ENCODE peak calls at places on chromosomes 5 and 9, in five cellular contexts. One of them, this sample, is unnamed.

GRCh38 chr9:116000748-116001329 is 152.8 kb upstream of the PAPPA start:
- DNase-seq in left ventricle myocardium inferior: no peak
- DNase-seq in endothelial cell: peak
- DNase-seq in psoas muscle: no peak
- DNase-seq in iris pigment epithelial cell: no peak
- DNase-seq in this sample: no peak

GRCh38 chr5:14665110-14665822 is 748 bp downstream of the OTULIN start:
- DNase-seq in left ventricle myocardium inferior: peak
- DNase-seq in endothelial cell: peak
- DNase-seq in psoas muscle: peak
- DNase-seq in iris pigment epithelial cell: no peak
- DNase-seq in this sample: no peak

GRCh38 chr9:18857769-18858168 is 175.2 kb downstream of the SAXO1 start:
- DNase-seq in left ventricle myocardium inferior: no peak
- DNase-seq in endothelial cell: no peak
- DNase-seq in psoas muscle: no peak
- DNase-seq in iris pigment epithelial cell: peak
- DNase-seq in this sample: no peak

GRCh38 chr5:57320552-57320951 is 146.7 kb downstream of the GPBP1 start:
- DNase-seq in left ventricle myocardium inferior: no peak
- DNase-seq in endothelial cell: no peak
- DNase-seq in psoas muscle: no peak
- DNase-seq in iris pigment epithelial cell: no peak
- DNase-seq in this sample: no peak

GRCh38 chr5:82404382-82404945 is 126.3 kb upstream of the RPS23 start:
- DNase-seq in left ventricle myocardium inferior: no peak
- DNase-seq in endothelial cell: no peak
- DNase-seq in psoas muscle: no peak
- DNase-seq in iris pigment epithelial cell: no peak
- DNase-seq in this sample: no peak

GRCh38 chr5:167899490-167899889 is 392.0 kb upstream of the WWC1 start:
- DNase-seq in left ventricle myocardium inferior: no peak
- DNase-seq in endothelial cell: no peak
- DNase-seq in psoas muscle: no peak
- DNase-seq in iris pigment epithelial cell: peak
- DNase-seq in this sample: no peak

GRCh38 chr5:144484124-144484897 is 313.6 kb downstream of the KCTD16 start:
- DNase-seq in left ventricle myocardium inferior: no peak
- DNase-seq in endothelial cell: no peak
- DNase-seq in psoas muscle: no peak
- DNase-seq in iris pigment epithelial cell: peak
- DNase-seq in this sample: no peak

GRCh38 chr5:153629027-153629426 is 138.6 kb downstream of the GRIA1 start:
- DNase-seq in left ventricle myocardium inferior: peak
- DNase-seq in endothelial cell: peak
- DNase-seq in psoas muscle: no peak
- DNase-seq in iris pigment epithelial cell: peak
- DNase-seq in this sample: no peak

GRCh38 chr5:38414348-38414747 is 142.1 kb downstream of the LIFR start:
- DNase-seq in left ventricle myocardium inferior: no peak
- DNase-seq in endothelial cell: no peak
- DNase-seq in psoas muscle: no peak
- DNase-seq in iris pigment epithelial cell: no peak
- DNase-seq in this sample: no peak

GRCh38 chr5:172113036-172113435 is 75.0 kb downstream of the STK10 start:
- DNase-seq in left ventricle myocardium inferior: peak
- DNase-seq in endothelial cell: no peak
- DNase-seq in psoas muscle: no peak
- DNase-seq in iris pigment epithelial cell: peak
- DNase-seq in this sample: no peak

GRCh38 chr9:114981095-114981494 is 50.7 kb upstream of the TNFSF8 start:
- DNase-seq in left ventricle myocardium inferior: no peak
- DNase-seq in endothelial cell: no peak
- DNase-seq in psoas muscle: no peak
- DNase-seq in iris pigment epithelial cell: no peak
- DNase-seq in this sample: no peak

GRCh38 chr5:168317096-168317520 is 25.7 kb downstream of the WWC1 start:
- DNase-seq in left ventricle myocardium inferior: no peak
- DNase-seq in endothelial cell: no peak
- DNase-seq in psoas muscle: no peak
- DNase-seq in iris pigment epithelial cell: no peak
- DNase-seq in this sample: no peak

GRCh38 chr5:154211611-154212390 is 21.3 kb downstream of the GALNT10 start:
- DNase-seq in left ventricle myocardium inferior: no peak
- DNase-seq in endothelial cell: no peak
- DNase-seq in psoas muscle: no peak
- DNase-seq in iris pigment epithelial cell: no peak
- DNase-seq in this sample: no peak

GRCh38 chr9:109742759-109743388 is 37.1 kb upstream of the PALM2AKAP2 start:
- DNase-seq in left ventricle myocardium inferior: no peak
- DNase-seq in endothelial cell: no peak
- DNase-seq in psoas muscle: no peak
- DNase-seq in iris pigment epithelial cell: no peak
- DNase-seq in this sample: no peak

GRCh38 chr5:97629281-97629680 is 446.2 kb upstream of the RIOK2 start:
- DNase-seq in left ventricle myocardium inferior: peak
- DNase-seq in endothelial cell: no peak
- DNase-seq in psoas muscle: peak
- DNase-seq in iris pigment epithelial cell: peak
- DNase-seq in this sample: no peak

GRCh38 chr5:39194466-39195136 is 24.8 kb downstream of the FYB1 start:
- DNase-seq in left ventricle myocardium inferior: no peak
- DNase-seq in endothelial cell: no peak
- DNase-seq in psoas muscle: peak
- DNase-seq in iris pigment epithelial cell: peak
- DNase-seq in this sample: no peak

GRCh38 chr9:34546834-34547827 is 24.3 kb upstream of the ENHO start:
- DNase-seq in left ventricle myocardium inferior: peak
- DNase-seq in endothelial cell: peak
- DNase-seq in psoas muscle: peak
- DNase-seq in iris pigment epithelial cell: peak
- DNase-seq in this sample: peak

GRCh38 chr5:15669826-15670225 is 169.8 kb downstream of the FBXL7 start:
- DNase-seq in left ventricle myocardium inferior: no peak
- DNase-seq in endothelial cell: no peak
- DNase-seq in psoas muscle: no peak
- DNase-seq in iris pigment epithelial cell: no peak
- DNase-seq in this sample: no peak

GRCh38 chr5:137501846-137502406 is 2.8 kb upstream of the SPOCK1 start:
- DNase-seq in left ventricle myocardium inferior: no peak
- DNase-seq in endothelial cell: no peak
- DNase-seq in psoas muscle: no peak
- DNase-seq in iris pigment epithelial cell: no peak
- DNase-seq in this sample: no peak

GRCh38 chr9:79694676-79695400 is 123.1 kb downstream of the TLE4 start:
- DNase-seq in left ventricle myocardium inferior: no peak
- DNase-seq in endothelial cell: no peak
- DNase-seq in psoas muscle: no peak
- DNase-seq in iris pigment epithelial cell: peak
- DNase-seq in this sample: no peak

GRCh38 chr5:137735531-137736284 is at the start of gene KLHL3:
- DNase-seq in left ventricle myocardium inferior: peak
- DNase-seq in endothelial cell: peak
- DNase-seq in psoas muscle: peak
- DNase-seq in iris pigment epithelial cell: peak
- DNase-seq in this sample: no peak

GRCh38 chr5:148457183-148457620 is 73.4 kb downstream of the FBXO38 start:
- DNase-seq in left ventricle myocardium inferior: no peak
- DNase-seq in endothelial cell: peak
- DNase-seq in psoas muscle: no peak
- DNase-seq in iris pigment epithelial cell: no peak
- DNase-seq in this sample: no peak

This sample was measured in mesenteric fat pad.